ENCODE peak calls at places on chromosomes 6 and 20, in seven cellular contexts. G, K, U, C, N, F and M are unnamed samples.

GRCh38 chr6:16747232-16748027 is 13.8 kb downstream of the ATXN1 start:
- DNase-seq in G (no peak), K (no peak), U (no peak), C (no peak), N (peak; percentile 91), F (peak; percentile 40), M (no peak)

GRCh38 chr20:31593221-31594001 is 11.7 kb upstream of the ID1 start:
- DNase-seq in G (no peak), K (no peak), U (peak; percentile 64), C (peak; percentile 100), N (peak; percentile 89), F (peak; percentile 58), M (peak; percentile 71)

GRCh38 chr6:154508573-154509375 is 1.7 kb downstream of the CNKSR3 start:
- DNase-seq in G (no peak), K (peak; percentile 17), U (no peak), C (peak; percentile 53), N (peak; percentile 39), F (no peak), M (peak; percentile 49)

GRCh38 chr6:114879719-114880118 is 536.9 kb upstream of the HS3ST5 start:
- DNase-seq in G (no peak), K (no peak), U (no peak), C (no peak), N (no peak), F (no peak), M (no peak)

GRCh38 chr20:47136782-47137181 is 219.7 kb downstream of the ZMYND8 start:
- DNase-seq in G (no peak), K (no peak), U (no peak), C (no peak), N (no peak), F (no peak), M (no peak)

GRCh38 chr6:33061987-33062386 is 11.5 kb downstream of the HLA-DPA1 start:
- DNase-seq in G (no peak), K (no peak), U (no peak), C (no peak), N (no peak), F (no peak), M (no peak)

GRCh38 chr20:48448601-48449384 is 379.0 kb downstream of the PREX1 start:
- DNase-seq in G (no peak), K (no peak), U (no peak), C (no peak), N (peak; percentile 4), F (no peak), M (no peak)

GRCh38 chr20:51136326-51136725 is 113.4 kb upstream of the KCNG1 start:
- DNase-seq in G (no peak), K (no peak), U (no peak), C (no peak), N (no peak), F (no peak), M (peak; percentile 32)

DNA sequence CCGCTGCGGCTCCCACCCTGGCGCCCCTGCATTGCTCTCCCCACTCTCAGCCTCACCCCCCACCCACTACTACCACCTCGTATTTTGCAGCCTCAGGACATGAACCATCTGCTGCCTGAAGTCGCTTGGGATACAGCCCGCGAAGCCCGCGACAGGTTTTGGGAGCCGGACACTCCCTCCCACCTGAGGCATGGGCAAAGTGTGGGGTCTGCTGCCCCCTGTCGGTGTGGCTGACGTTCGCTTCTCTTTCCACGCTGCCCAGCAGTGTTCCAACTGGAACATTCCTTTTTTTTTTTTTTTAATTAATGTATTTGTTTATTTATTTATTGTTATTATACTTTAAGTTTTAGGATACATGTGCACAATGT is 15.3 kb upstream of the LPA start:
- DNase-seq in G (no peak), K (no peak), U (no peak), C (no peak), N (no peak), F (no peak), M (no peak)
- H3K4me3 ChIP-seq in G (peak overlapping the region; percentile 25), K (no peak overlapping the region), U (no peak overlapping the region), C (no peak overlapping the region), N (no peak overlapping the region), F (no peak overlapping the region), M (no peak overlapping the region)

GRCh38 chr6:56947931-56948330 is 7.0 kb upstream of the BEND6 start:
- DNase-seq in G (no peak), K (no peak), U (no peak), C (no peak), N (no peak), F (no peak), M (no peak)

GRCh38 chr6:56949925-56950495 is 4.9 kb upstream of the BEND6 start:
- DNase-seq in G (no peak), K (peak; percentile 79), U (no peak), C (no peak), N (peak; percentile 62), F (no peak), M (no peak)

GRCh38 chr6:56953597-56954388 is 1.1 kb upstream of the BEND6 start:
- DNase-seq in G (no peak), K (peak; percentile 49), U (no peak), C (peak; percentile 23), N (no peak), F (no peak), M (no peak)

GRCh38 chr6:56949261-56949660 is 5.6 kb upstream of the BEND6 start:
- DNase-seq in G (no peak), K (peak; percentile 93), U (no peak), C (no peak), N (peak; percentile 50), F (no peak), M (no peak)

GRCh38 chr6:56951049-56951816 is 3.7 kb upstream of the BEND6 start:
- DNase-seq in G (no peak), K (no peak), U (no peak), C (no peak), N (peak; percentile 37), F (no peak), M (no peak)
- H3K4me3 ChIP-seq in G (no peak overlapping the region), K (no peak overlapping the region), U (no peak overlapping the region), C (no peak overlapping the region), N (no peak overlapping the region), F (no peak overlapping the region), M (no peak overlapping the region)

GRCh38 chr6:147116043-147116442 is 88.2 kb upstream of the STXBP5 start:
- DNase-seq in G (no peak), K (no peak), U (no peak), C (no peak), N (no peak), F (no peak), M (no peak)
- H3K4me3 ChIP-seq in G (no peak overlapping the region), K (no peak overlapping the region), U (no peak overlapping the region), C (no peak overlapping the region), N (no peak overlapping the region), F (no peak overlapping the region), M (no peak overlapping the region)

DNA sequence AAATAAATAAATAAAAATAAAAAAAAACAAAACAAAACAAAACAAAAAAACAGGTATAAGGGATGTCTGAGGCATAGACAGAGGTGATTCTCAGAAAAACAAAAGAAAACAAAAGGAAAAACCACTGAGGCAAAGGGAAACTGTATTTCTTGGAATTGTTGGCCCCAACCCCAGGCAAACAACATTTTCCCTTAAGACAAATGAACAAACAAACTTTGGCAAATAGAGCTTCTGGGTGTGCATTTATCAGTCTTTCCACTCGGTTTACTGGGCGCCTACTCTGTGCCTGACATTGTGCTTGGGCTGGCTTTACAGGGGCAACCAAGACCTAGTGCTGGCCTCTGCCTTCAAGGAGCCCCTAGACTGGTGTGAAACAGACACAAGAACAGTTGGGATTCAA is 33.7 kb upstream of the IER3 start:
- DNase-seq in G (no peak), K (no peak), U (no peak), C (no peak), N (no peak), F (no peak), M (no peak)
- H3K4me3 ChIP-seq in G (no peak overlapping the region), K (no peak overlapping the region), U (no peak overlapping the region), C (no peak overlapping the region), N (no peak overlapping the region), F (no peak overlapping the region), M (no peak overlapping the region)

GRCh38 chr6:28808383-28808782 is 115.4 kb downstream of the TRIM27 start:
- DNase-seq in G (no peak), K (no peak), U (no peak), C (no peak), N (no peak), F (no peak), M (no peak)

GRCh38 chr6:28812778-28813569 is 110.8 kb downstream of the TRIM27 start:
- DNase-seq in G (no peak), K (no peak), U (no peak), C (no peak), N (no peak), F (no peak), M (no peak)

GRCh38 chr6:28811873-28812272 is 111.9 kb downstream of the TRIM27 start:
- DNase-seq in G (no peak), K (peak; percentile 49), U (no peak), C (no peak), N (peak; percentile 8), F (no peak), M (peak; percentile 17)

GRCh38 chr6:28809947-28810654 is 113.7 kb downstream of the TRIM27 start:
- DNase-seq in G (no peak), K (peak; percentile 50), U (no peak), C (no peak), N (no peak), F (no peak), M (no peak)

DNA sequence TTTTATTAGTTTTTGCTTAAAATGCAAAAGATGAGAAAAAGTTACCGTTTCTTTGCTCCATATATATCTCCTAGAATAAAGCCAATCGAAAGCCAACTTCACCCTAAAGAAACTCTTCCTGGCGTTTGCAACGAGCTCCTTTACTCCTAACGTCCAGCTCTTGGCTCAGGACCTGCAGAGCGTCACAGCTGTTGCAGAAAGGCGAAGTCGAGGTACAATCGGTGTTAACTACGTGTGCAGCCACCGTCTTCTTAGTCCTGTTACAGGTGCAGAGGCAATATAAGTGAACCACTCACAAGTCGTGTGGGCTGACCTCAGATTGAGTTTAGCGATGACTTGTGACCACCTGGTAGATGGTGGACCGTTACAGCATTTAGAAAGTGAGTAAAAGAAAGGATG is 113.1 kb downstream of the TRIM27 start:
- DNase-seq in G (no peak), K (peak; percentile 31), U (no peak), C (no peak), N (no peak), F (no peak), M (no peak)
- H3K4me3 ChIP-seq in G (no peak overlapping the region), K (peak overlapping the region; percentile 41), U (no peak overlapping the region), C (no peak overlapping the region), N (no peak overlapping the region), F (no peak overlapping the region), M (peak overlapping the region; percentile 18)

GRCh38 chr6:27684264-27685211 is 211.6 kb upstream of the ZNF184 start:
- DNase-seq in G (no peak), K (peak; percentile 91), U (no peak), C (peak; percentile 80), N (peak; percentile 92), F (no peak), M (peak; percentile 66)
- H3K4me3 ChIP-seq in G (no peak overlapping the region), K (peak overlapping the region; percentile 18), U (no peak overlapping the region), C (no peak overlapping the region), N (no peak overlapping the region), F (no peak overlapping the region), M (no peak overlapping the region)

DNA sequence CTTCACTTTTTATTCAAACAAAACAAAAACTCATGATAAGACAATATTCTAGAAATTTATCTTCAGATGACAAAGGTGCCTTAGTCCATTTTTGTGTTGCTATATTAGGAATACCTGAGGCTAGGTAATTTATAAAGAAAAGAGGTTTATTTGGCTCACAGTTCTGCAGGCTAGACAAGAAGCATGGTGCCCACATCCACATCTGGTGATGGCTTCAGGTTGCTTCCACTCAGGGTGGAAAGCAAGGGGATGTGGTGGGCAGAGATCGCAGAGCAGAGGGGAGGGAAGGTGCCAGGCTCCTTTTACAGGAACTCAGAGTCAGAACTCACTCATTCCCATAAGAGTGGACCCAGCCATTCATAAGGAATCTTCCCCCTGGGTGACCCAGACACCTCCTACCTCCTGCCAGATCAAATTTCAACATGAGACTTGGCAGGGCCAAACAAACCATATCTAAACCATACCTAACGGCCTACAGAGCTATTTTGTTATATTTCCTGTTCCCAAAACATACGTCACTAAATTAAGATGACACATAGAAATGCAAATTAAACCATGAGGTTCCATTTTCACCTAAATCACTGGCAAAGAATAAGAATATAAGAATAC is 26.4 kb downstream of the ABHD12 start:
- DNase-seq in G (no peak), K (no peak), U (no peak), C (no peak), N (peak; percentile 73), F (no peak), M (no peak)
- H3K4me3 ChIP-seq in G (no peak overlapping the region), K (no peak overlapping the region), U (no peak overlapping the region), C (no peak overlapping the region), N (no peak overlapping the region), F (no peak overlapping the region), M (no peak overlapping the region)